ENCODE peak calls at places on chromosomes 7 and 10, in six cellular contexts. One of them, this sample, is unnamed.

GRCh38 chr10:61164458-61165160 is 220.6 kb upstream of the RHOBTB1 start:
- DNase-seq in mesendoderm: no peak
- DNase-seq in IMR-90: no peak
- DNase-seq in H9: no peak
- DNase-seq in H1: no peak
- DNase-seq in mesenchymal stem cell: peak
- DNase-seq in this sample: no peak

GRCh38 chr10:131167036-131167860 is 144.3 kb downstream of the TCERG1L start:
- DNase-seq in mesendoderm: no peak
- DNase-seq in IMR-90: no peak
- DNase-seq in H9: peak
- DNase-seq in H1: no peak
- DNase-seq in mesenchymal stem cell: no peak
- DNase-seq in this sample: no peak

GRCh38 chr10:90587081-90587491 is 270.8 kb downstream of the HTR7 start:
- DNase-seq in mesendoderm: no peak
- DNase-seq in IMR-90: peak
- DNase-seq in H9: no peak
- DNase-seq in H1: no peak
- DNase-seq in mesenchymal stem cell: peak
- DNase-seq in this sample: no peak

GRCh38 chr10:24272374-24272773 is 63.4 kb downstream of the KIAA1217 start:
- DNase-seq in mesendoderm: peak
- DNase-seq in IMR-90: no peak
- DNase-seq in H9: no peak
- DNase-seq in H1: no peak
- DNase-seq in mesenchymal stem cell: no peak
- DNase-seq in this sample: no peak

GRCh38 chr10:660980-661890 is 28.2 kb downstream of the DIP2C start:
- DNase-seq in mesendoderm: no peak
- DNase-seq in IMR-90: no peak
- DNase-seq in H9: no peak
- DNase-seq in H1: no peak
- DNase-seq in mesenchymal stem cell: peak
- DNase-seq in this sample: no peak

GRCh38 chr10:61140765-61141392 is 196.9 kb upstream of the RHOBTB1 start:
- DNase-seq in mesendoderm: peak
- DNase-seq in IMR-90: peak
- DNase-seq in H9: no peak
- DNase-seq in H1: no peak
- DNase-seq in mesenchymal stem cell: peak
- DNase-seq in this sample: no peak

GRCh38 chr10:73601486-73601921 is 10.4 kb upstream of the USP54 start:
- DNase-seq in mesendoderm: peak
- DNase-seq in IMR-90: peak
- DNase-seq in H9: peak
- DNase-seq in H1: no peak
- DNase-seq in mesenchymal stem cell: no peak
- DNase-seq in this sample: no peak

GRCh38 chr10:24971374-24971773 is 19.0 kb upstream of the PRTFDC1 start:
- DNase-seq in mesendoderm: no peak
- DNase-seq in IMR-90: no peak
- DNase-seq in H9: no peak
- DNase-seq in H1: no peak
- DNase-seq in mesenchymal stem cell: no peak
- DNase-seq in this sample: no peak

GRCh38 chr7:11155883-11156282 is 182.2 kb downstream of the PHF14 start:
- DNase-seq in mesendoderm: no peak
- DNase-seq in IMR-90: peak
- DNase-seq in H9: no peak
- DNase-seq in H1: no peak
- DNase-seq in mesenchymal stem cell: no peak
- DNase-seq in this sample: no peak

GRCh38 chr10:71661060-71661622 is 58.4 kb downstream of the C10orf105 start:
- DNase-seq in mesendoderm: peak
- DNase-seq in IMR-90: no peak
- DNase-seq in H9: peak
- DNase-seq in H1: no peak
- DNase-seq in mesenchymal stem cell: no peak
- DNase-seq in this sample: no peak

DNA sequence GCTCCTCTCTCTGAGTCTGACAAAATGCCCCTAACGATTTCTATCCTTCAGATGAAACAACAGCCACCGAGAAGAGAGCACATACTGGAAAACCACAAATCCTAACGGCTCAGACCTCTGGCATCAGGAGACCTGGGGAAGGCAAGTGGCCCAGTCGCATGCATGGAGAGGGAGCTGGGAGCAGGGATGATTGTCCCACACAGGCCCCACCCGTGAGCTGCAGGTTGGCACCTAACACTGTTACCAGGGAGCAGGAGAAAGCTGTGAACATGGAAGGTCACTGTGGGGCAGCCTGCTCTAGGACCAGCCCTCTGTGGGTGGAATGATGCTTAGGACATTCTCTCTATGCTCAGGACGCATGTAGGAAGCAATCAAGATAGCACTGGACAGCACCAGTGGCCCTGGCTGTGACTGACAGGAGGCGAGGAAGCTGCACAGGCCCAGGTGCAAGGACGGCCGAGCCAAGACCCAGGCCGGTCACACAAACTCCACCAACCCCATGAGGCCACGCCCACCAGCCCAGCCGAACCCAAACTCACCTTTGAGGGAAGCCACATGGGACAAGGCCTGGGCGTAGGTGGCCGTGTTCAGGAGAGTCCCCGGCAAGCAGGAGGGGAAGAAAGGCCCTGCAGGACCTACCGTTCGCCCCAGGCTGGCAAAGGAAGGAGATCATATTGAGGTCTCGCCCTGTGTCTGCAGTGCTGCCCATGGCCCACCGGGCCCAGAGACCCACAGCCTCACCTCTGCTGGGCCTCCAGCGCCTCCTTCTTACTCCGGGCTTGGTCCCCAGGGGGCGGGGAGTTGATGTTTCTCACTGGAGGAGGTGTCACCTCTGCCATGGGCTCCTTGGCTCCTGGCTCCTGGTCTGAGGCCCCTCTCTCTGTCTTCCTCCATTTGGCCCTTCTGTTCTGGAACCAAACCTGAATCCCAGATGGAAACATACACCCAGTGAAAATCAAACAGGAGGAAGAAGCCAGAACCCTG is 9.7 kb downstream of the DRGX start:
- DNase-seq in mesendoderm: no peak
- DNase-seq in IMR-90: no peak
- DNase-seq in H9: peak
- DNase-seq in H1: no peak
- DNase-seq in mesenchymal stem cell: no peak
- DNase-seq in this sample: no peak
- H2AK5ac ChIP-seq in mesendoderm: no peak
- H2AK5ac ChIP-seq in IMR-90: peak
- H2AK5ac ChIP-seq in H9: no peak
- H2AK5ac ChIP-seq in H1: no peak
- H2AK5ac ChIP-seq in mesenchymal stem cell: no peak
- H2AK5ac ChIP-seq in this sample: peak

GRCh38 chr10:97687785-97688781 is 1.0 kb upstream of the AVPI1 start:
- DNase-seq in mesendoderm: no peak
- DNase-seq in IMR-90: peak
- DNase-seq in H9: no peak
- DNase-seq in H1: no peak
- DNase-seq in mesenchymal stem cell: peak
- DNase-seq in this sample: no peak
- H2AK5ac ChIP-seq in mesendoderm: peak
- H2AK5ac ChIP-seq in IMR-90: peak
- H2AK5ac ChIP-seq in H9: no peak
- H2AK5ac ChIP-seq in H1: peak
- H2AK5ac ChIP-seq in mesenchymal stem cell: no peak
- H2AK5ac ChIP-seq in this sample: no peak

GRCh38 chr10:103451871-103452713 is at the start of gene CALHM2:
- DNase-seq in mesendoderm: peak
- DNase-seq in IMR-90: peak
- DNase-seq in H9: peak
- DNase-seq in H1: peak
- DNase-seq in mesenchymal stem cell: peak
- DNase-seq in this sample: peak
- H2AK5ac ChIP-seq in mesendoderm: peak
- H2AK5ac ChIP-seq in IMR-90: peak
- H2AK5ac ChIP-seq in H9: no peak
- H2AK5ac ChIP-seq in H1: no peak
- H2AK5ac ChIP-seq in mesenchymal stem cell: no peak
- H2AK5ac ChIP-seq in this sample: peak

GRCh38 chr10:132419631-132420468 is 22.9 kb downstream of the PWWP2B start:
- DNase-seq in mesendoderm: no peak
- DNase-seq in IMR-90: no peak
- DNase-seq in H9: peak
- DNase-seq in H1: no peak
- DNase-seq in mesenchymal stem cell: no peak
- DNase-seq in this sample: no peak
- H2AK5ac ChIP-seq in mesendoderm: no peak
- H2AK5ac ChIP-seq in IMR-90: no peak
- H2AK5ac ChIP-seq in H9: no peak
- H2AK5ac ChIP-seq in H1: peak
- H2AK5ac ChIP-seq in mesenchymal stem cell: peak
- H2AK5ac ChIP-seq in this sample: peak

GRCh38 chr7:129495987-129496386 is 6.3 kb upstream of the SMKR1 start:
- DNase-seq in mesendoderm: peak
- DNase-seq in IMR-90: no peak
- DNase-seq in H9: no peak
- DNase-seq in H1: no peak
- DNase-seq in mesenchymal stem cell: peak
- DNase-seq in this sample: no peak

GRCh38 chr7:129496653-129497052 is 5.7 kb upstream of the SMKR1 start:
- DNase-seq in mesendoderm: no peak
- DNase-seq in IMR-90: no peak
- DNase-seq in H9: no peak
- DNase-seq in H1: peak
- DNase-seq in mesenchymal stem cell: no peak
- DNase-seq in this sample: no peak

GRCh38 chr7:129498021-129498420 is 4.3 kb upstream of the SMKR1 start:
- DNase-seq in mesendoderm: no peak
- DNase-seq in IMR-90: no peak
- DNase-seq in H9: no peak
- DNase-seq in H1: no peak
- DNase-seq in mesenchymal stem cell: no peak
- DNase-seq in this sample: no peak

GRCh38 chr7:129499915-129500463 is 2.3 kb upstream of the SMKR1 start:
- DNase-seq in mesendoderm: peak
- DNase-seq in IMR-90: no peak
- DNase-seq in H9: no peak
- DNase-seq in H1: no peak
- DNase-seq in mesenchymal stem cell: peak
- DNase-seq in this sample: no peak

DNA sequence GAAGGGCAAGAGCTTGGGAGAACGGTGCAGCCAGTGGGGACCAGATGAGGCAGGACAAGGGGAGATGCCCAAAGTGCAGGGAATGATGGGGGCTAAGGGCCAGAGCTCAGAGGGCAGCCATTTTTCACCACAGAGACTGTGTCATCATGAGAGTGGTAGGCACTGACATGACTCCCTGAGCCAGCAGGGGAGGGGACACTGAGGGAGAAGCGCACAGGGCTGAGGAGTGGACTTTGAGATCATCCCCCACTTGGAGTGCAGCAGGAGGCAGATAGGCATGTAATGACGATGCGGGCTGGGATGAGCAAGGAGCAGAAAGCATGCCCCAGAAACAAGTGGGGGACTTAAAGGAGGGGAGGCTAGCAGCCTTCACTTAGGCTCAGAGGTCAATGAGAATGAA is 5.2 kb upstream of the SMKR1 start:
- DNase-seq in mesendoderm: no peak
- DNase-seq in IMR-90: no peak
- DNase-seq in H9: no peak
- DNase-seq in H1: peak
- DNase-seq in mesenchymal stem cell: no peak
- DNase-seq in this sample: no peak
- H2AK5ac ChIP-seq in mesendoderm: no peak
- H2AK5ac ChIP-seq in IMR-90: no peak
- H2AK5ac ChIP-seq in H9: no peak
- H2AK5ac ChIP-seq in H1: peak
- H2AK5ac ChIP-seq in mesenchymal stem cell: no peak
- H2AK5ac ChIP-seq in this sample: no peak

DNA sequence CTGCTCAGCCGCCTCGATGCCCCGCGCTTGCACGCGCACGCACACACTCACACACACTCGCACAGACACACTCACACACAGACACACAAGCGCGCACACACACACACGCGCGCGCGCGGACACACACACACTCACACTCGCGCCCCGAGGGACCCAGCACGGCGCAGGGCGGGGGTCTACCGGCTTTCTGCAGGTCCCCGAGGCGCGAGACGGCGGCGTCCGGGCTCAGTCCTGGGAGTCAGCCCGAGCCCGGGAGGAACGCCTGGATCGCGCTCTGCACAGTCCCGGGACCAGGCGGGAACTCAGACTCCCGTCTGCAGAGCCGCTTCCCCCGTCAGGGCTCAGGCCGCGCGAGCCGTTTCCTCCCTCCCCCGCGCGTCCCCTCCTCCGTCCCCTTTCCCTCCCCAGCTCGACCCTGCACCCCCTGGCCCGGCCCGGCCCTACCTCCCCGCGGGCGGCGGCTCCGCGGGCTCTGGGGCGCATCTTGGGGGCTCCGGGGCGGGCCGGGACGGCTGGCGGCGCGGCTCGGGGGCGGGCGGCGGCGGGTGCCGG is 477 bp downstream of the DENND2A start:
- DNase-seq in mesendoderm: peak
- DNase-seq in IMR-90: peak
- DNase-seq in H9: peak
- DNase-seq in H1: peak
- DNase-seq in mesenchymal stem cell: peak
- DNase-seq in this sample: no peak
- H2AK5ac ChIP-seq in mesendoderm: no peak
- H2AK5ac ChIP-seq in IMR-90: peak
- H2AK5ac ChIP-seq in H9: no peak
- H2AK5ac ChIP-seq in H1: no peak
- H2AK5ac ChIP-seq in mesenchymal stem cell: peak
- H2AK5ac ChIP-seq in this sample: peak

GRCh38 chr10:121661451-121661851 is 63.2 kb upstream of the FGFR2 start:
- DNase-seq in mesendoderm: no peak
- DNase-seq in IMR-90: no peak
- DNase-seq in H9: no peak
- DNase-seq in H1: no peak
- DNase-seq in mesenchymal stem cell: no peak
- DNase-seq in this sample: no peak
- H2AK5ac ChIP-seq in mesendoderm: no peak
- H2AK5ac ChIP-seq in IMR-90: no peak
- H2AK5ac ChIP-seq in H9: no peak
- H2AK5ac ChIP-seq in H1: no peak
- H2AK5ac ChIP-seq in mesenchymal stem cell: no peak
- H2AK5ac ChIP-seq in this sample: no peak

DNA sequence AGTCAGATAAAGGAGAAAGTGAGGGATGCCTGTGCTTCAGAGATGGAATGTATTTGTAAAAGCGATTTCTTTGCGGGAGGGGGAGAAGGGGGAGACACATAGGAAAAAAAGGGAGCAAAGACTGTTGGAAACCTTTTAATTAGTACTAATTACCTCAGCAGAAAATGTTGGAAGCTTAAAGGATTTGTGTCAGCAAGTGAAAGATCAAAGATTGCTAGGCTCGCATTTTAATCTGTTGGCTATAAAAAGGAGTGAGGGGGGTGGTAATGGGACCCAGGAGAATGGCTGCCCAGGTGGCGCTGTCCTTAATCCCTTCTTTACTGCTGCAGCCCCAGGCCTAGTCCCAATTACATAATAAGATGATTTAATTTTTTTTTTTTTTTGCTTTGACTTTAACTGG is 581.5 kb downstream of the LRMDA start:
- DNase-seq in mesendoderm: no peak
- DNase-seq in IMR-90: no peak
- DNase-seq in H9: no peak
- DNase-seq in H1: no peak
- DNase-seq in mesenchymal stem cell: no peak
- DNase-seq in this sample: peak
- H2AK5ac ChIP-seq in mesendoderm: no peak
- H2AK5ac ChIP-seq in IMR-90: no peak
- H2AK5ac ChIP-seq in H9: no peak
- H2AK5ac ChIP-seq in H1: no peak
- H2AK5ac ChIP-seq in mesenchymal stem cell: no peak
- H2AK5ac ChIP-seq in this sample: no peak